ENCODE peak calls at places on chromosomes 11 and 22, in six cellular contexts. O is heart right ventricle; U is DND-41; F is pancreas; Q is effector memory CD4-positive, alpha-beta T cell; W is psoas muscle. Z is an unnamed sample.

GRCh38 chr11:118002010-118002540 is 15.9 kb downstream of the IL10RA start:
- DNase-seq in U (no peak), F (no peak), W (no peak), O (no peak), Q (no peak), Z (no peak)

GRCh38 chr11:57459112-57460016 is 964 bp upstream of the RTN4RL2 start:
- DNase-seq in O (peak), Q (no peak), U (no peak), F (peak), W (no peak), Z (no peak)

GRCh38 chr22:16970446-16970845 is 37.6 kb downstream of the GAB4 start:
- DNase-seq in O (no peak), Q (no peak), U (peak), W (no peak), F (no peak), Z (no peak)

GRCh38 chr11:8709002-8709672 is 26.5 kb downstream of the RPL27A start:
- DNase-seq in U (no peak), F (peak), W (peak), O (peak), Q (no peak), Z (no peak)

GRCh38 chr11:78832226-78832947 is 257.7 kb upstream of the NARS2 start:
- DNase-seq in W (no peak), O (no peak), Q (no peak), F (no peak), U (no peak), Z (no peak)

GRCh38 chr22:41237707-41238569 is 2.8 kb downstream of the CHADL start:
- DNase-seq in U (peak), W (peak), F (peak), O (peak), Q (peak), Z (no peak)

GRCh38 chr11:107731911-107732310 is 20.1 kb upstream of the SLN start:
- DNase-seq in U (no peak), W (no peak), F (no peak), O (no peak), Q (no peak), Z (no peak)

GRCh38 chr11:83641511-83641910 is 355.3 kb upstream of the CCDC90B start:
- DNase-seq in W (no peak), Q (no peak), F (no peak), O (peak), U (no peak), Z (no peak)

GRCh38 chr22:49368976-49369725 is 458.5 kb downstream of the BRD1 start:
- DNase-seq in U (no peak), Q (no peak), W (no peak), O (no peak), F (no peak), Z (no peak)

DNA sequence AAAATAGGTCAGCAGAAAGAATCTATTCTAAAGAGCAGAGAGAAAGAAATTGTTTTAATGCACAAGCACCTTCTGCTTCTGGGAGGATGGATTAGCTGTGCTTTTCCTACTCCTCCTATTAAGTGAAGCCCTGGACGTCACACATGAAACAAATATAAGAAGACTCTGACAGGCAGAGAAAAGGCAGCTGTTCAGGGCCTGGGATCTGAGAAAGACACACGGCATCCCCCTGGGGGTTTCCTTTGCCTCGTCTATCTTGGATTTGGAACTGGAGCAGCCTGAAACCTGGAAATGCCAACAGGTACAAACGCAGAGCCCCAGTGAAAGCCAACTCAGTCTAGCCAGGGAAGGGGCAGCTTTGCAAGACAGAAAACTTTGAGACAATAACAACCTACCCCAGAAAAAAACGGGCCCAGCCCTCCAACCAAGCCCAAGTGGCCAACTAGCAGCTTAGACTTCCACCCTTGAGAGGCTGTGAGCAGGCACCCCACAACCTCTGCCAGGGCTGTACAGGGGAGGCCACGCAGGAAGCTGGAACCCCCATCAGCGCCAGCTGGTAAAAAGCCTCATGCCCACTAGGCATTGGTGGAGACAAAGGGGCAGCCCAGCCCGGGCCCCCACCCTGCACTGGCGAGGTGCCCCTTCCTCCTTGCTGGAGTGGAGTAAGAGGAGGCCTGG is 7.3 kb downstream of the CERK start:
- DNase-seq in Q (no peak), O (peak), U (no peak), F (no peak), W (no peak), Z (no peak)
- H3K27ac ChIP-seq in Q (peak), O (peak), U (no peak), F (peak), W (peak), Z (no peak)

GRCh38 chr11:113862430-113862829 is 12.9 kb downstream of the USP28 start:
- DNase-seq in W (no peak), F (no peak), U (no peak), Q (no peak), O (no peak), Z (no peak)
- H3K27ac ChIP-seq in W (peak), F (no peak), U (no peak), Q (no peak), O (no peak), Z (peak)

GRCh38 chr11:64204464-64204989 is 2.0 kb upstream of the FERMT3 start:
- DNase-seq in W (peak), Q (peak), F (peak), O (peak), U (peak), Z (peak)

GRCh38 chr11:64208796-64209562 is 2.5 kb downstream of the FERMT3 start:
- DNase-seq in W (no peak), U (no peak), O (no peak), F (no peak), Q (no peak), Z (no peak)

GRCh38 chr11:64207247-64208085 is 945 bp downstream of the FERMT3 start:
- DNase-seq in W (peak), O (peak), F (no peak), Q (peak), U (peak), Z (no peak)

GRCh38 chr11:64208086-64208795 is 1.7 kb downstream of the FERMT3 start:
- DNase-seq in Q (no peak), U (no peak), F (no peak), O (no peak), W (no peak), Z (no peak)

GRCh38 chr11:64206457-64207246 is at the start of gene FERMT3:
- DNase-seq in O (peak), W (peak), F (no peak), U (peak), Q (no peak), Z (no peak)
- H3K27ac ChIP-seq in O (peak), W (peak), F (peak), U (peak), Q (peak), Z (no peak)

GRCh38 chr11:102680945-102681344 is 24.6 kb downstream of the MMP27 start:
- DNase-seq in U (no peak), Q (no peak), F (no peak), O (no peak), W (peak), Z (no peak)
- H3K27ac ChIP-seq in U (no peak), Q (no peak), F (no peak), O (no peak), W (no peak), Z (no peak)

GRCh38 chr11:38814670-38815069 is 2216.6 kb upstream of the RAG2 start:
- DNase-seq in F (no peak), Q (no peak), W (no peak), O (no peak), U (no peak), Z (no peak)
- H3K27ac ChIP-seq in F (no peak), Q (no peak), W (no peak), O (no peak), U (no peak), Z (no peak)

DNA sequence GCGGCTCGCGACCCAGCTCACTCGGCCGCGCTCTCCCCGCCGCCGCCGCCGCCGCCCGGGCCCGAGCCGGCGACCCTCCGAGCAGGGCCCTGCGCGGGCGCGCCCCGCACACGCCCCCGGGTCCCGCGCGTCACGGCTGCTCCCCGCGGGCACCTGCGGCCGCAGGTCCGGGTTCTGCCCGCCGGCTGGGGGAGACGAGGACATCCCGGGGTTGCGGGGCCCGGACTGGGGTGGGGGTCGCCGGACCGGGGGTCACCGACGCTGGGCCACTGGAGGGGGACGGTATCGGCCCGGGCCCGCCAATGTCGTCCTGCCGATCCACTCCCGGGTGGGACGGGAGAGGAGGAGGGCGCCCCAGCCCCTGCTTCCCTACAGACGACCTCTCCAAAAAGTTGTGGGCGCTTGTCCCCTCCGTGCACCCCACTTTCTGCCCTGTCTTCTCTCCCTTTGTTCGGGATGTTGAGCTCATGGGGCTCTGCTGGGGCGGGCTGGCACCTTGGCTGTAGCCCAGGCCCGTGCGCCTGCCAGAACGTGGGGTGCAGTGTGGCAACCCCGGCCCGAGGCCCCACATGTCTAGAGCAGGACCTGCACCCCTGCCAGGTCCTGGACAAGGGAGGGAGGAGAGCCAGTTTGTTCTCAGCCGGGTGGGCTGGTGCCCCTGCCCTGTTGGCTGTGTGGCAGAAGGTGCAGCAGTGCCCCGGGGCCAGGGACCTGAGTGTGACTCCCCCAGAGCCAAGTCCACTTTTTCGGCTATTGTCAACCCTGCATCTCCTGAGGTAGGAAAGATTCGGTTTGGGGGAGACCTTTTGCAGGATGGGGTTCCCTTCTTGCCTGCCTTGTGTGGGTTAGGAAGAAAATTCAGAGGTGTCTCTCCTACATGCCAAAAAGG is 40.2 kb upstream of the CELSR1 start:
- DNase-seq in O (peak), U (no peak), W (no peak), F (peak), Q (no peak), Z (no peak)
- H3K27ac ChIP-seq in O (peak), U (peak), W (peak), F (peak), Q (no peak), Z (no peak)

DNA sequence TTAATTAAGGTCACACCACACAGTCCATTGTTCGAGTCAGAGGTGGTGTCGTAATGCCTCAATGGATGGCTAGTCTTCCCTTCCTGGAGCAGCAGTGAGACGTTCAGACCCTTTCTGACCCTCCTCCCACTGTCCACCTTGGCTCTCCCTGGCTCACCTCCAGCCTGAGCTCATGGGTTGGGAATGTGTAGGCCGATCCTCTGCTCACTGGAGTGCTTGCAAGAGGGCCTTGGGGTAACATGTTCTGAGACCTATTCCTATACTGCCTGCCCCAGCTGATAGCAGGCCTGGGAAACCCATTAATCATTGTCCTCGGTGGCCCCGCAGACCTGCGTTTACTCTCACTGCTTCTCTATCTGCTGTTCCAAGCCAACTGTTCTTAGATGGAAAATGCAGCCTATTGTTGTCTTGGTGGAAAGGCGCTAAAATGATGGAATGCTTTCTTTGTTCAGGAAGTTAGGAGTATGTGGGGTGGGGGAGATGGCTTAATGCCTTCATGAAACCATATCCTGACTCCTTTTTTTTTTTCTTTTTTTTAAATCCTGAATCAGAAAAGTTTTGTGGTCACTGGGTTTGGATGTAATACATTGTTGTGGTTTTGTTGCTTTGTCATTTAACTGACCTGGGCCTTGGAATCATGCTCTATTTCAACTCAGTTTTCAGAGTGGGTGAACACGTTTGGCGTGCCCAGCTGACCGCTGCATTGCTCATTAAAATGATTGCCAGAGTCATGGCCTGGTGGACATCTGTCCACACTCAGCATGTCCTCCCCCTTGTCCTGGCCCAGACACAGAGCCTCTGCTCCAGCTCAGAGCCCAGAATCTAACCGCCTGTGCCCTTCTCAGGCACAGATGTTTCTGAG is 72.5 kb downstream of the MICAL2 start:
- DNase-seq in W (peak), O (no peak), Q (no peak), F (peak), U (no peak), Z (no peak)
- H3K27ac ChIP-seq in W (peak), O (peak), Q (no peak), F (no peak), U (no peak), Z (peak)

DNA sequence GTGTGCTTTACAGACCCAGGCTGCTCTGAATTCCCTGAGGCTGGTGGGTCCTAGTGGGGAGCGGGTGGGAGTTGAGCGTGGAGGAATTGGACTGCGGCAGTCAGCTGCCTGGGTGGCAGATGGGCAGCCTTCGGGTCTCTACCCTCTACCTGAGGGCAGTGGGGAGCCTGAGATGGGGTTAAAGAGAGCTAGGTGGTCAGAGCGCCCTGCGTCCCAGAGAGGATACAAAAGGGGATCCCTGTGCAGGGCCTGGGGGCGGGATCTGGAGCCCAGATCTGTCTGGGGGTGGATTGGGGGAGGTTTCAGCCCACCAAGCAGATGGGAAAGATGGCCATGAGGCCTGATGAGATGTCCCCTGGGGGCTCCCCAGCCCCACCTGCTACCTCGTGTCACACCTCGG is 18.2 kb downstream of the KCTD17 start:
- DNase-seq in U (no peak), F (no peak), W (no peak), Q (no peak), O (no peak), Z (no peak)
- H3K27ac ChIP-seq in U (no peak), F (no peak), W (no peak), Q (no peak), O (no peak), Z (no peak)